ENCODE peak calls at places on chromosomes 7 and 10, in six cellular contexts. One of them, this sample, is unnamed.

GRCh38 chr7:30412810-30413504 is 65.6 kb downstream of the NOD1 start:
- DNase-seq in HFF-Myc: peak
- DNase-seq in AG04450: peak
- DNase-seq in mesothelial cell of epicardium: no peak
- DNase-seq in sigmoid colon: no peak
- DNase-seq in heart left ventricle: no peak
- DNase-seq in this sample: no peak

GRCh38 chr10:102115775-102116174 is 4.4 kb downstream of the LDB1 start:
- DNase-seq in HFF-Myc: no peak
- DNase-seq in sigmoid colon: no peak
- DNase-seq in heart left ventricle: no peak
- DNase-seq in AG04450: no peak
- DNase-seq in mesothelial cell of epicardium: no peak
- DNase-seq in this sample: no peak

GRCh38 chr10:70669015-70669414 is 3.3 kb upstream of the ADAMTS14 start:
- DNase-seq in HFF-Myc: no peak
- DNase-seq in mesothelial cell of epicardium: no peak
- DNase-seq in heart left ventricle: no peak
- DNase-seq in AG04450: no peak
- DNase-seq in sigmoid colon: no peak
- DNase-seq in this sample: no peak

GRCh38 chr10:28432210-28432676 is 100.7 kb upstream of the WAC start:
- DNase-seq in sigmoid colon: peak
- DNase-seq in AG04450: peak
- DNase-seq in HFF-Myc: peak
- DNase-seq in mesothelial cell of epicardium: no peak
- DNase-seq in heart left ventricle: no peak
- DNase-seq in this sample: no peak

GRCh38 chr10:132506711-132507466 is 30.7 kb upstream of the INPP5A start:
- DNase-seq in mesothelial cell of epicardium: no peak
- DNase-seq in HFF-Myc: peak
- DNase-seq in sigmoid colon: peak
- DNase-seq in AG04450: no peak
- DNase-seq in heart left ventricle: no peak
- DNase-seq in this sample: no peak

GRCh38 chr7:131424219-131424822 is 96.6 kb downstream of the MKLN1 start:
- DNase-seq in AG04450: peak
- DNase-seq in mesothelial cell of epicardium: no peak
- DNase-seq in heart left ventricle: no peak
- DNase-seq in sigmoid colon: no peak
- DNase-seq in HFF-Myc: peak
- DNase-seq in this sample: no peak

GRCh38 chr7:55536619-55537457 is 35.5 kb downstream of the VOPP1 start:
- DNase-seq in AG04450: no peak
- DNase-seq in heart left ventricle: no peak
- DNase-seq in mesothelial cell of epicardium: no peak
- DNase-seq in HFF-Myc: no peak
- DNase-seq in sigmoid colon: no peak
- DNase-seq in this sample: no peak

GRCh38 chr10:30432631-30433285 is 1.2 kb upstream of the MAP3K8 start:
- DNase-seq in sigmoid colon: peak
- DNase-seq in heart left ventricle: peak
- DNase-seq in AG04450: no peak
- DNase-seq in mesothelial cell of epicardium: no peak
- DNase-seq in HFF-Myc: no peak
- DNase-seq in this sample: no peak

GRCh38 chr7:82110146-82110823 is 333.3 kb downstream of the CACNA2D1 start:
- DNase-seq in mesothelial cell of epicardium: no peak
- DNase-seq in heart left ventricle: peak
- DNase-seq in sigmoid colon: no peak
- DNase-seq in AG04450: no peak
- DNase-seq in HFF-Myc: no peak
- DNase-seq in this sample: no peak

GRCh38 chr7:14047709-14048399 is 58.4 kb upstream of the ETV1 start:
- DNase-seq in heart left ventricle: no peak
- DNase-seq in HFF-Myc: no peak
- DNase-seq in mesothelial cell of epicardium: no peak
- DNase-seq in sigmoid colon: no peak
- DNase-seq in AG04450: no peak
- DNase-seq in this sample: no peak

GRCh38 chr7:923108-924041 is 31.1 kb downstream of the ADAP1 start:
- DNase-seq in sigmoid colon: peak
- DNase-seq in mesothelial cell of epicardium: peak
- DNase-seq in HFF-Myc: no peak
- DNase-seq in heart left ventricle: peak
- DNase-seq in AG04450: no peak
- DNase-seq in this sample: no peak

GRCh38 chr7:143318661-143319060 is 2.8 kb downstream of the CLCN1 start:
- DNase-seq in sigmoid colon: no peak
- DNase-seq in HFF-Myc: no peak
- DNase-seq in AG04450: no peak
- DNase-seq in heart left ventricle: no peak
- DNase-seq in mesothelial cell of epicardium: no peak
- DNase-seq in this sample: no peak

GRCh38 chr10:83083866-83084265 is 1055.4 kb upstream of the GHITM start:
- DNase-seq in AG04450: no peak
- DNase-seq in mesothelial cell of epicardium: no peak
- DNase-seq in heart left ventricle: no peak
- DNase-seq in HFF-Myc: no peak
- DNase-seq in sigmoid colon: no peak
- DNase-seq in this sample: no peak

GRCh38 chr10:30434273-30435067 is 486 bp downstream of the MAP3K8 start:
- DNase-seq in heart left ventricle: peak
- DNase-seq in AG04450: no peak
- DNase-seq in mesothelial cell of epicardium: peak
- DNase-seq in sigmoid colon: peak
- DNase-seq in HFF-Myc: no peak
- DNase-seq in this sample: peak

DNA sequence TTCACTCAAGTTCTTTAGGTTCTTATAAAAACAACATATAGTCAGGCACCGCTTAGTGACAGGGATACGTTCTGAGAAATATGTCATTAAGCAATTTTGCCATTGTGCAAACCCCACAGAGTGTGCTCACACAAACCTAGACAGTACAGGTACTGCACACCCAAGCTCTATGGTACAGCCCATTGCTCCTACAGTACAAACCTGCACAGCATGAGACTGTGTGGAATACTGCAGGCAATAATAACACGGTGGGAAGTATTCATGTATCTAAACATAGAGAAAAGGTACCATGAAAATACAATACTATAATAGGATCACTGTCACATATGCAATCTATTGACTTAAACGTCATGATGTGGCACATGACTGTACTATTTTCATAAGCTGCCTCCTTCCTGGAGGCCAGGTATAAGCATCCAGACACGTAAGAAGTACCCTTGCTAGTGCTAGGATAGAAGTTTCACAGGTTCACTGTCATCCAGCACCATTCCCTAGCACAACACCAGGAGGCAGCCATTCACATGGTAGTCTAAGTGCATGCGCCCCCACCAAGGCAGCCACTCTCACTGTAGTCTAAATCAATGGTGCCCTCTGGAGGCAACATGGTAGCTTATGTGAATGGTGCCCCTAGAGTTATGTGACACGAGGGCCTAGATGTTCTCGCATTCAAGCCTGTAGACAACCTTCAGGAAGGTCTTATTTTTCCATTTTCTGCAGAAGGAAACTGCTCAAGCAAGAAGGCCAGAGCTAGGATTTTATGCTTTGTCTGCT is 98.5 kb downstream of the ARHGAP22 start:
- DNase-seq in mesothelial cell of epicardium: no peak
- DNase-seq in HFF-Myc: no peak
- DNase-seq in sigmoid colon: no peak
- DNase-seq in heart left ventricle: no peak
- DNase-seq in AG04450: no peak
- DNase-seq in this sample: peak
- TF ChIP-seq CTCF in mesothelial cell of epicardium: no peak
- TF ChIP-seq CTCF in HFF-Myc: peak
- TF ChIP-seq CTCF in sigmoid colon: no peak
- TF ChIP-seq CTCF in heart left ventricle: peak
- TF ChIP-seq CTCF in AG04450: peak
- TF ChIP-seq CTCF in this sample: no peak

GRCh38 chr7:130032698-130033097 is 18.5 kb downstream of the ZC3HC1 start:
- DNase-seq in AG04450: no peak
- DNase-seq in HFF-Myc: no peak
- DNase-seq in mesothelial cell of epicardium: no peak
- DNase-seq in heart left ventricle: no peak
- DNase-seq in sigmoid colon: no peak
- DNase-seq in this sample: no peak

GRCh38 chr7:130040576-130040975 is 10.6 kb downstream of the ZC3HC1 start:
- DNase-seq in HFF-Myc: no peak
- DNase-seq in AG04450: no peak
- DNase-seq in heart left ventricle: no peak
- DNase-seq in mesothelial cell of epicardium: no peak
- DNase-seq in sigmoid colon: no peak
- DNase-seq in this sample: no peak

DNA sequence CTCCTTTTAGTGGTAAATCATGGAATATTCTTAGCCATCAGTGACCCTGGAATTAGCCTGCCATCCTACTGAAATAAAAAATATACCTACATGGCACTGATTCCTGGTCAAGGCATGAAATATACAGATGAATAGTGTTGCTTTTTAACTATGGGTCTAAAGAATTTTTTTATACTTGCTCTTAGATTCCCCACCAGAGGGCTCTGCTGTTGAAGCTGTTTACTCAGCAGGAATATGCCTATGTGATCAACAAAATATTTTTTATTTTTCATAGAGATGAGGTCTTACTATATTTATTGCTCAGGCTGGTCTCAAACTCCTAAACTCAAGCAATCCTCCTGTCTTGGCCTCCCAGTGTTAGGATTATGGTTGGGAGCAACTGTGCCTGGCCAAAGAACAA is 13.5 kb downstream of the ZC3HC1 start:
- DNase-seq in sigmoid colon: no peak
- DNase-seq in heart left ventricle: no peak
- DNase-seq in HFF-Myc: no peak
- DNase-seq in AG04450: no peak
- DNase-seq in mesothelial cell of epicardium: no peak
- DNase-seq in this sample: no peak
- TF ChIP-seq CTCF in sigmoid colon: no peak
- TF ChIP-seq CTCF in heart left ventricle: peak
- TF ChIP-seq CTCF in HFF-Myc: no peak
- TF ChIP-seq CTCF in AG04450: peak
- TF ChIP-seq CTCF in mesothelial cell of epicardium: no peak
- TF ChIP-seq CTCF in this sample: peak

DNA sequence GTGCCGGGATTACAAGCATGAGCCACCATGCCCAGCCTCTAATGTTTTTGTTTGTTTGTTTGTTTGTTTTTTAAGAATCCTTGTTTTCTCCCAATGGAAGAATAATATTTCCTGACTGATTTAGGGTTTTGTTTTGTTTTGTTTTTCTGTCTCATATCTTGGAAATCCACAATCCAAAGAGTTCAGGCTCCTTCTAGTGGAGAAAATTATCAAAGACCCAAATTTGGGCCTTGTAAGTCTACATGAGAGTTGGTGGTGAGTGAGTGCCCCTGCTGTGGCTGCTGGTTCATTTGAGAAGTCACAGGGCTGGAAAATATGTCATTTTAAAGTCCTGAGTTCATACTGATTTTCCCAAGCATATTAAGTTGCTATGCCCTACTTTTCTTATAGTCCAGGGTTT is 33.5 kb upstream of the KLHL7 start:
- DNase-seq in heart left ventricle: no peak
- DNase-seq in sigmoid colon: no peak
- DNase-seq in HFF-Myc: no peak
- DNase-seq in AG04450: no peak
- DNase-seq in mesothelial cell of epicardium: no peak
- DNase-seq in this sample: no peak
- TF ChIP-seq CTCF in heart left ventricle: no peak
- TF ChIP-seq CTCF in sigmoid colon: no peak
- TF ChIP-seq CTCF in HFF-Myc: no peak
- TF ChIP-seq CTCF in AG04450: peak
- TF ChIP-seq CTCF in mesothelial cell of epicardium: no peak
- TF ChIP-seq CTCF in this sample: peak

GRCh38 chr7:80493121-80493849 is 18.6 kb downstream of the GNAT3 start:
- DNase-seq in mesothelial cell of epicardium: no peak
- DNase-seq in sigmoid colon: no peak
- DNase-seq in AG04450: no peak
- DNase-seq in heart left ventricle: no peak
- DNase-seq in HFF-Myc: no peak
- DNase-seq in this sample: no peak

GRCh38 chr7:80491462-80491861 is 20.4 kb downstream of the GNAT3 start:
- DNase-seq in AG04450: no peak
- DNase-seq in HFF-Myc: no peak
- DNase-seq in sigmoid colon: no peak
- DNase-seq in mesothelial cell of epicardium: no peak
- DNase-seq in heart left ventricle: no peak
- DNase-seq in this sample: no peak

GRCh38 chr7:80485721-80486120 is 26.1 kb downstream of the GNAT3 start:
- DNase-seq in AG04450: no peak
- DNase-seq in sigmoid colon: no peak
- DNase-seq in heart left ventricle: no peak
- DNase-seq in mesothelial cell of epicardium: no peak
- DNase-seq in HFF-Myc: no peak
- DNase-seq in this sample: no peak

GRCh38 chr7:80488851-80489370 is 23.0 kb downstream of the GNAT3 start:
- DNase-seq in mesothelial cell of epicardium: no peak
- DNase-seq in AG04450: no peak
- DNase-seq in sigmoid colon: no peak
- DNase-seq in HFF-Myc: no peak
- DNase-seq in heart left ventricle: no peak
- DNase-seq in this sample: no peak

DNA sequence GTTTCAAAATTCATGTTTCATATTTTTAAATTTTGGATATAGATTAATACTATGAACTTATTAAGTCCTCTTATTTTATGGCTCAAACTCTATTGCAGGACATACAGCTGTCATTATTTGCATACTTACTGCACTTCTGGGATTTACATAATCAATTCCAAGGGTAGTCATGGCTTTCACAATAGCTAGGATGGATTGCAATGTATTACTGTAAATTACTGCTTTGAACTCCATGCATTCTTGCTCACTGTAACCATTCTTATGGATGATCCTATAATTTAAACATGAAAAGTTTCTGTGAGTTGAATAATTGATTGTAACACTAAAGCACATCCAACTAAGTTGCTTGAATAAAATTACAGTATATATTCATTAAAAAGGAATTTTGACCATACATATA is 23.5 kb downstream of the GNAT3 start:
- DNase-seq in heart left ventricle: no peak
- DNase-seq in mesothelial cell of epicardium: no peak
- DNase-seq in HFF-Myc: no peak
- DNase-seq in sigmoid colon: no peak
- DNase-seq in AG04450: no peak
- DNase-seq in this sample: no peak
- TF ChIP-seq CTCF in heart left ventricle: no peak
- TF ChIP-seq CTCF in mesothelial cell of epicardium: no peak
- TF ChIP-seq CTCF in HFF-Myc: no peak
- TF ChIP-seq CTCF in sigmoid colon: no peak
- TF ChIP-seq CTCF in AG04450: no peak
- TF ChIP-seq CTCF in this sample: no peak

GRCh38 chr10:109456566-109457361 is 466.5 kb downstream of the XPNPEP1 start:
- DNase-seq in heart left ventricle: no peak
- DNase-seq in mesothelial cell of epicardium: peak
- DNase-seq in HFF-Myc: no peak
- DNase-seq in sigmoid colon: no peak
- DNase-seq in AG04450: no peak
- DNase-seq in this sample: peak
- TF ChIP-seq CTCF in heart left ventricle: no peak
- TF ChIP-seq CTCF in mesothelial cell of epicardium: no peak
- TF ChIP-seq CTCF in HFF-Myc: no peak
- TF ChIP-seq CTCF in sigmoid colon: no peak
- TF ChIP-seq CTCF in AG04450: no peak
- TF ChIP-seq CTCF in this sample: no peak